ENCODE peak calls at places on chromosome 3, in four cellular contexts. R, M, N and J are unnamed samples.

GRCh38 chr3:130968231-130968630 is 58.4 kb downstream of the ASTE1 start:
- DNase-seq in R (peak), M (no peak), N (no peak), J (no peak)

GRCh38 chr3:160980740-160981139 is 124.4 kb downstream of the B3GALNT1 start:
- DNase-seq in R (no peak), M (no peak), N (no peak), J (no peak)

GRCh38 chr3:38382506-38383080 is 36.0 kb downstream of the XYLB start:
- DNase-seq in R (no peak), M (no peak), N (no peak), J (no peak)

GRCh38 chr3:8712045-8712870 is 21.3 kb upstream of the CAV3 start:
- DNase-seq in R (peak), M (no peak), N (no peak), J (no peak)

GRCh38 chr3:114308377-114308776 is 14.5 kb downstream of the TIGIT start:
- DNase-seq in R (no peak), M (no peak), N (no peak), J (no peak)

GRCh38 chr3:71397046-71397445 is 186.5 kb downstream of the FOXP1 start:
- DNase-seq in R (no peak), M (peak), N (no peak), J (no peak)

GRCh38 chr3:64355473-64355872 is 130.2 kb upstream of the PRICKLE2 start:
- DNase-seq in R (peak), M (no peak), N (no peak), J (no peak)

GRCh38 chr3:72058493-72059081 is 273.6 kb upstream of the PROK2 start:
- DNase-seq in R (no peak), M (no peak), N (peak), J (no peak)

GRCh38 chr3:150410311-150411105 is 2.4 kb downstream of the TSC22D2 start:
- DNase-seq in R (peak), M (no peak), N (no peak), J (peak)

GRCh38 chr3:138921316-138922292 is 25.3 kb downstream of the FOXL2 start:
- DNase-seq in R (peak), M (no peak), N (no peak), J (no peak)

GRCh38 chr3:68858549-68858948 is 73.8 kb downstream of the TAFA4 start:
- DNase-seq in R (no peak), M (no peak), N (no peak), J (no peak)

GRCh38 chr3:94360982-94361381 is 298.1 kb downstream of the NSUN3 start:
- DNase-seq in R (peak), M (no peak), N (no peak), J (no peak)

GRCh38 chr3:170258105-170258487 is 35.9 kb downstream of the PRKCI start:
- DNase-seq in R (peak), M (peak), N (no peak), J (no peak)

GRCh38 chr3:73490453-73491311 is 134.1 kb downstream of the PDZRN3 start:
- DNase-seq in R (peak), M (no peak), N (no peak), J (no peak)

GRCh38 chr3:152251916-152252315 is 16.8 kb upstream of the MBNL1 start:
- DNase-seq in R (no peak), M (no peak), N (no peak), J (no peak)

GRCh38 chr3:198108756-198109155 is 148.7 kb downstream of the LMLN start:
- DNase-seq in R (no peak), M (no peak), N (no peak), J (no peak)

GRCh38 chr3:20147374-20147773 is 38.6 kb downstream of the SGO1 start:
- DNase-seq in R (no peak), M (no peak), N (no peak), J (no peak)

GRCh38 chr3:32238816-32239637 is 547 bp downstream of the CMTM8 start:
- DNase-seq in R (peak), M (no peak), N (peak), J (peak)

GRCh38 chr3:29478671-29479070 is 197.8 kb downstream of the RBMS3 start:
- DNase-seq in R (peak), M (no peak), N (no peak), J (no peak)

GRCh38 chr3:182165234-182165633 is 453.5 kb downstream of the SOX2 start:
- DNase-seq in R (peak), M (no peak), N (no peak), J (no peak)

GRCh38 chr3:179806177-179806576 is 153.3 kb downstream of the USP13 start:
- DNase-seq in R (no peak), M (no peak), N (no peak), J (no peak)

GRCh38 chr3:59818033-59818936 is 768.5 kb upstream of the CFAP20DC start:
- DNase-seq in R (peak), M (peak), N (no peak), J (no peak)

GRCh38 chr3:81302045-81302444 is 459.4 kb downstream of the GBE1 start:
- DNase-seq in R (peak), M (peak), N (no peak), J (no peak)

GRCh38 chr3:106824856-106825255 is 552.4 kb upstream of the CCDC54 start:
- DNase-seq in R (peak), M (peak), N (no peak), J (no peak)

GRCh38 chr3:48952510-48953118 is 34.0 kb downstream of the ARIH2 start:
- DNase-seq in R (no peak), M (peak), N (no peak), J (no peak)

GRCh38 chr3:71461749-71462483 is 121.6 kb downstream of the FOXP1 start:
- DNase-seq in R (peak), M (no peak), N (no peak), J (no peak)

GRCh38 chr3:185308126-185308754 is 54.4 kb upstream of the EHHADH start:
- DNase-seq in R (peak), M (peak), N (no peak), J (no peak)

GRCh38 chr3:188240189-188240981 is 86.4 kb downstream of the LPP start:
- DNase-seq in R (no peak), M (no peak), N (no peak), J (no peak)

GRCh38 chr3:166191406-166191805 is 354.2 kb upstream of the BCHE start:
- DNase-seq in R (no peak), M (no peak), N (no peak), J (no peak)

DNA sequence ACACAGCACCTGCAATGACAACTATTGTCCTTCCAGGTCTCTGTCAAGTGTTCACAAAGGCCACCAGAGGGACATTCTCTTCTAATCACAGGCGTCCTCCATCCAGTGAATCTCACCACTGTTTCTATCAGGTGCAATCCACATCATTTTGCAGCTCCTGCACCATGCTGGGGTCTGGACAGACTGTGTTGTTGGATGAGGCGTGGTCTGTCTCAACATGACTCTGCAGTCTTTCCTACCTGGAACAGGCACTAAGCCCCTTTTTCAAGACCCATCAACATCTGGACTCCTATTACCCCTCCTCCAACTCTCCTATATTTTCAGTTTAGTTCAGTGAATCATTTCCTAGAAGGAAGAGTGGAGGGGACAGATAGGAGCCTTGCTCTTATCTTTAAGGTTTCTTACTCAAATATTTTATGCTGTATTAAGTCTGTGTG is 31.5 kb upstream of the VEPH1 start:
- DNase-seq in R (no peak), M (no peak), N (no peak), J (no peak)
- TF ChIP-seq CTCF in R (no peak), M (no peak), N (no peak), J (no peak)

GRCh38 chr3:140905557-140905956 is 36.1 kb upstream of the SLC25A36 start:
- DNase-seq in R (no peak), M (no peak), N (no peak), J (no peak)
- TF ChIP-seq CTCF in R (no peak), M (no peak), N (no peak), J (no peak)

GRCh38 chr3:43152649-43153048 is 46.8 kb upstream of the POMGNT2 start:
- DNase-seq in R (no peak), M (no peak), N (no peak), J (no peak)

GRCh38 chr3:43156812-43157455 is 51.1 kb upstream of the POMGNT2 start:
- DNase-seq in R (no peak), M (no peak), N (no peak), J (no peak)

GRCh38 chr3:43155464-43156121 is 49.7 kb upstream of the POMGNT2 start:
- DNase-seq in R (peak), M (peak), N (no peak), J (no peak)

GRCh38 chr3:43155016-43155415 is 49.1 kb upstream of the POMGNT2 start:
- DNase-seq in R (no peak), M (no peak), N (no peak), J (no peak)

GRCh38 chr3:43153189-43154083 is 47.6 kb upstream of the POMGNT2 start:
- DNase-seq in R (peak), M (no peak), N (peak), J (no peak)
- TF ChIP-seq CTCF in R (no peak), M (no peak), N (no peak), J (no peak)

GRCh38 chr3:178082508-178082907 is 453.7 kb upstream of the KCNMB2 start:
- DNase-seq in R (no peak), M (no peak), N (no peak), J (no peak)

GRCh38 chr3:178084938-178085816 is 451.1 kb upstream of the KCNMB2 start:
- DNase-seq in R (peak), M (no peak), N (no peak), J (no peak)

GRCh38 chr3:178085817-178086123 is 450.5 kb upstream of the KCNMB2 start:
- DNase-seq in R (no peak), M (no peak), N (no peak), J (no peak)

GRCh38 chr3:178086419-178086818 is 449.8 kb upstream of the KCNMB2 start:
- DNase-seq in R (no peak), M (no peak), N (no peak), J (no peak)

GRCh38 chr3:178083906-178084823 is 452.1 kb upstream of the KCNMB2 start:
- DNase-seq in R (no peak), M (peak), N (no peak), J (no peak)
- TF ChIP-seq CTCF in R (peak), M (peak), N (peak), J (no peak)

GRCh38 chr3:51386852-51387229 is 1.8 kb downstream of the MANF start:
- DNase-seq in R (no peak), M (no peak), N (peak), J (no peak)
- TF ChIP-seq CTCF in R (no peak), M (no peak), N (no peak), J (no peak)

GRCh38 chr3:186570941-186571643 is 572 bp downstream of the DNAJB11 start:
- DNase-seq in R (no peak), M (no peak), N (no peak), J (no peak)

GRCh38 chr3:186569779-186570095 is 783 bp upstream of the DNAJB11 start:
- DNase-seq in R (no peak), M (no peak), N (no peak), J (no peak)

GRCh38 chr3:186566772-186567071 is 417 bp downstream of the TBCCD1 start:
- DNase-seq in R (no peak), M (no peak), N (no peak), J (no peak)

GRCh38 chr3:186570096-186570940 is at the start of gene DNAJB11:
- DNase-seq in R (peak), M (peak), N (peak), J (peak)

DNA sequence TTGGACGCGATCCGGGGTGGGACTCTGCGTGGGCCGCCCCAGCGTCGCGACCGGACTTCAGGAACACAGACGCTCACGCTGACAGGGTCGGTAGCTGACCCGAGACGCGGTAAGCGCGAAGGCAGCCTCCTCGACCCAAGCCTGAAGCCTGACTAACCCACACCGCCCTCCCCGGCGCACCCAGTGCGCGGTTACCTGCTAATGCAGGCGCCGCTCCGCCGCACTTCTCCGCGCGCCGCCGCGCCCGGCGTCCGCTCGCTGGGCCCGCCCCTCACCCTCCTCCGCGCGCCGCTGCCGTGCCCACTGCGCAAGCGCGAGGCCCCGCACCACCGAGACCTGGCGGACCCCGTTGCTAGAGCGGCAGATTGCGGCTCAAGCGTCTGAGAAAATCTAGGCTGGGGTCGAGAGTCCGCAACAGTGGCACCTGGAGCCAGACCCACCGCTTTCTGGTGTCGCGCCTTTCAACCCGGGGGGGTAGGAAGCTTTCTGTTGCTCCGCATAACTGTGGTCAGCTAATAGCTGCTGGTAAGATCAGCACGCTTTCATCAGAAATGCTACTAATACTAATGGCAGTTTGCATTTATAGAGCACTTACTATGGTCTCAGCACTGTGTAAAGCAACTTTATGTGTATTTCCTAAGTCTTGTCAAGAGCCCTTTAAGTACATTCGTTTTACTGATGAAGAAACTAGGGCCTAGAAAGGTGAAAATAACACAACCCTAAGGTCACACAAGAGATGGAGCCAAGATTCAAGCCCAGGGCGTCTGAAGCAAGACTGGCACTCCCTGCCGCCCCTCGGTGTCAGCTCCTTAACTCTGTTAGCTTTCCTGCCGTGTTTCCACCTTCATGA is at the start of gene TBCCD1:
- DNase-seq in R (peak), M (peak), N (peak), J (peak)
- TF ChIP-seq CTCF in R (no peak), M (no peak), N (no peak), J (no peak)

GRCh38 chr3:184282941-184283340 is 7.1 kb downstream of the ECE2 start:
- DNase-seq in R (no peak), M (no peak), N (no peak), J (no peak)

GRCh38 chr3:184283681-184284080 is 7.9 kb downstream of the ECE2 start:
- DNase-seq in R (no peak), M (no peak), N (no peak), J (no peak)

GRCh38 chr3:184289426-184289938 is 9.6 kb upstream of the PSMD2 start:
- DNase-seq in R (peak), M (peak), N (no peak), J (peak)

GRCh38 chr3:184290331-184290730 is 8.7 kb upstream of the PSMD2 start:
- DNase-seq in R (no peak), M (no peak), N (no peak), J (no peak)

GRCh38 chr3:184284696-184285095 is 8.9 kb downstream of the ECE2 start:
- DNase-seq in R (peak), M (peak), N (no peak), J (no peak)
- TF ChIP-seq CTCF in R (peak), M (peak), N (no peak), J (no peak)

GRCh38 chr3:149375824-149376196 is 1.6 kb downstream of the TM4SF1 start:
- DNase-seq in R (no peak), M (no peak), N (no peak), J (no peak)

GRCh38 chr3:149378420-149379388 is 1.3 kb upstream of the TM4SF1 start:
- DNase-seq in R (no peak), M (no peak), N (peak), J (no peak)

GRCh38 chr3:149376728-149377407 is 581 bp downstream of the TM4SF1 start:
- DNase-seq in R (peak), M (no peak), N (no peak), J (no peak)

GRCh38 chr3:149375164-149375823 is 2.2 kb downstream of the TM4SF1 start:
- DNase-seq in R (no peak), M (no peak), N (no peak), J (no peak)

DNA sequence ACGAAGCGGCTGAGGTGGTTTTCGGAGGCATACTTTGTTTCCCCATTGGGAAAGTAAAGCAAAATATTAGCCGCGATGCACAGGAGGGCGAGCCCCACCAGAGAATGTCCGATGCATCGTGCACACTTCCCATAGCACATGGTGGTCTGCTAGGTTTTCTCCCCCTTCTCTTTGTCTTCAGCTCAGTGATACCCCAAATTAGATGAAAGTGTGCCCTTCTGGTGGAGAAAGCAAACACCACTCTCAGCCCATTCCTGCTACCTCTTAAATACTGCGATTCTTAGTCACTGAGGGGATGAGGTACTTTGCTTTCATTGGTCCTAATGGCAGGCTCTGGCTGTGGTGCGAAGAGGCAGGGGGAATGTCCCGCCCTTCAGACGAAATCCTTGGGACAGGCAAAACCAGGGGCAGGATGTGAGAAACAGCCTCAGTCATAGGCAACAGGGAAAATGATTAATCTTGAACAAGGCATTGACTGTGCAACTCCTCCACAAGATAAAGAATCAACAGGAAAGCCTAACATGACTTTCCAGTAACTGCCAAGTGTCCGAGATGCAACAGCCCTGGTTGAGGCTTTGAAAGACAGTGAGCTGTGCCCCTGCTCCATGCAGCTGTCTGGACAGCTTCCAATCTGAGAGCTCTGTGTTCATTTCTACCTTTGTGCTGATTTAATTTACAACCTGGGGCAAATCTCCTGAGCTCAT is at the start of gene TM4SF1:
- DNase-seq in R (peak), M (no peak), N (no peak), J (no peak)
- TF ChIP-seq CTCF in R (no peak), M (no peak), N (no peak), J (no peak)

GRCh38 chr3:21237638-21238037 is 513.4 kb downstream of the ZNF385D start:
- DNase-seq in R (peak), M (no peak), N (no peak), J (no peak)
- TF ChIP-seq CTCF in R (no peak), M (no peak), N (no peak), J (no peak)

DNA sequence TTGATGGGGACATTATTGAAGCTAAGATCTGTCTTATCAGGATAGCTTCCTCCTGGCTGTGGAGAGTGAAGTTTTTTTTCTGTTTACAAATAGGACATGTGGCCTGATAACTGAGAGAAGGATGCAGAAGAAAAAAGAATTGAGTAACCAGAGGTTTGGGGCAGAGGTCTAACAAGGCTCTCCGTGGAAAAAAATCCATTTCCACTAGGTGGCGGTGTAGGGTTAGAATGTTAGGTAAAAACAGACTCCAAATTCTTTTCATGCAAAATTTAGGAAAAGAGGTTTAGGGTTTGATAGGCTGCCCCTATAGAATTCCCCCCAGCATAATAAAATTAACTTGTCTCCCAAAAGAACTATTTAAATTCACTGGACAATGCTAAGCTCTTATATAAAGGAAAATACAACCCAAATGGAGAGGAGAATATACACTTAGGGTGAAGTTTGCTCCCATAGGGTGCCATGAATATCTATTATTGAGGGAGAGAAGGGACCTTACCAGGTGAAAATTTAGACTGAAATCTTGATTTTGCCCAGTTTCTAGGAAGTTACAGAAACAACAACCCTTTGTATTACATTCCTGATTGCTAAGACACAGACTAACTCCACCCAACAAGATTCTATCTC is 1560.4 kb downstream of the OTOL1 start:
- DNase-seq in R (no peak), M (peak), N (no peak), J (no peak)
- TF ChIP-seq CTCF in R (peak), M (peak), N (no peak), J (no peak)